ENCODE peak calls at places on chromosomes 11 and 22, in nine cellular contexts. J, E, O, A, K, D, Q, H and M are unnamed samples.
A peak's percentile ranks its signal among the peaks of the same experiment; 100 is the strongest.

GRCh38 chr11:45102810-45103621 is 43.4 kb upstream of the PRDM11 start:
- DNase-seq in J (peak; percentile 30), E (peak; percentile 77), O (peak; percentile 77), A (peak; percentile 75), K (peak; percentile 91), D (peak; percentile 68), Q (peak; percentile 37), H (no peak), M (peak; percentile 83)

GRCh38 chr11:77617892-77618291 is 19.7 kb downstream of the CLNS1A start:
- DNase-seq in J (no peak), E (no peak), O (no peak), A (no peak), K (peak; percentile 5), D (no peak), Q (no peak), H (no peak), M (peak; percentile 27)

GRCh38 chr11:132844956-132845355 is 687.3 kb downstream of the OPCML start:
- DNase-seq in J (no peak), E (no peak), O (peak; percentile 73), A (peak; percentile 69), K (peak; percentile 82), D (peak; percentile 11), Q (no peak), H (no peak), M (peak; percentile 85)

GRCh38 chr22:42814215-42814614 is 42.9 kb downstream of the ARFGAP3 start:
- DNase-seq in J (no peak), E (no peak), O (no peak), A (no peak), K (no peak), D (peak; percentile 96), Q (no peak), H (no peak), M (no peak)

GRCh38 chr11:27611946-27612455 is 88.3 kb downstream of the BDNF start:
- DNase-seq in J (no peak), E (no peak), O (no peak), A (no peak), K (peak; percentile 43), D (no peak), Q (no peak), H (no peak), M (no peak)

GRCh38 chr11:3221408-3222002 is 2.9 kb upstream of the MRGPRG start:
- DNase-seq in J (no peak), E (no peak), O (no peak), A (no peak), K (no peak), D (no peak), Q (no peak), H (peak; percentile 54), M (no peak)

GRCh38 chr11:125376117-125376516 is 119.9 kb downstream of the FEZ1 start:
- DNase-seq in J (no peak), E (no peak), O (no peak), A (peak; percentile 71), K (no peak), D (peak; percentile 96), Q (no peak), H (no peak), M (no peak)

GRCh38 chr11:7088921-7089320 is at the start of gene RBMXL2:
- DNase-seq in J (no peak), E (no peak), O (no peak), A (no peak), K (no peak), D (no peak), Q (no peak), H (peak; percentile 53), M (no peak)